ENCODE peak calls at places on chromosomes 5 and 9, in six cellular contexts. X is nucleus accumbens; F is HepG2; O is fibroblast of mammary gland; A is activated T-cell treated with anti-CD3 and anti-CD28 coated beads, Interleukin-2, amount 50 U/mL, for 1 hour; L is A549. M is an unnamed sample.

GRCh38 chr5:16889203-16889971 is 46.7 kb downstream of the MYO10 start:
- DNase-seq in F (no peak), A (no peak), L (no peak), X (no peak), O (peak), M (no peak)

GRCh38 chr5:95704150-95704549 is 21.4 kb upstream of the SPATA9 start:
- DNase-seq in A (no peak), F (no peak), X (no peak), L (no peak), O (no peak), M (no peak)

GRCh38 chr9:134564431-134565170 is 77.0 kb upstream of the COL5A1 start:
- DNase-seq in F (no peak), O (peak), A (no peak), X (no peak), L (no peak), M (no peak)

GRCh38 chr9:134562146-134562753 is 79.4 kb upstream of the COL5A1 start:
- DNase-seq in X (no peak), L (no peak), F (no peak), O (no peak), A (no peak), M (no peak)

GRCh38 chr9:26746357-26747072 is 146.1 kb downstream of the CAAP1 start:
- DNase-seq in L (peak), X (no peak), F (peak), O (peak), A (no peak), M (no peak)

GRCh38 chr9:83199240-83199639 is 136.3 kb upstream of the RASEF start:
- DNase-seq in F (peak), O (peak), A (no peak), L (peak), X (no peak), M (no peak)

GRCh38 chr9:78972303-78973002 is 599.3 kb upstream of the TLE4 start:
- DNase-seq in O (no peak), X (no peak), A (no peak), L (no peak), F (no peak), M (no peak)

GRCh38 chr9:124621371-124622328 is 114.5 kb upstream of the NR5A1 start:
- DNase-seq in O (peak), X (no peak), A (no peak), F (no peak), L (no peak), M (no peak)

GRCh38 chr5:59709833-59710232 is 183.7 kb downstream of the PDE4D start:
- DNase-seq in F (no peak), A (no peak), O (peak), L (no peak), X (no peak), M (no peak)

GRCh38 chr5:179497636-179498365 is 52.6 kb upstream of the RUFY1 start:
- DNase-seq in O (no peak), F (no peak), L (no peak), A (no peak), X (no peak), M (no peak)

GRCh38 chr5:87155076-87155475 is 112.6 kb upstream of the RASA1 start:
- DNase-seq in F (no peak), A (no peak), X (no peak), O (no peak), L (no peak), M (no peak)

GRCh38 chr5:3590253-3590966 is 5.2 kb upstream of the IRX1 start:
- DNase-seq in X (no peak), A (no peak), L (no peak), F (no peak), O (no peak), M (no peak)

GRCh38 chr5:115831163-115831768 is 10.1 kb downstream of the ATG12 start:
- DNase-seq in A (no peak), O (peak), L (peak), X (no peak), F (peak), M (no peak)

GRCh38 chr5:73674669-73675004 is 48.6 kb downstream of the ARHGEF28 start:
- DNase-seq in A (no peak), F (no peak), L (no peak), O (peak), X (no peak), M (no peak)

GRCh38 chr9:109239240-109239639 is 72.2 kb upstream of the FRRS1L start:
- DNase-seq in X (no peak), A (no peak), O (no peak), L (no peak), F (no peak), M (no peak)

GRCh38 chr9:131875828-131876485 is 136.1 kb upstream of the RAPGEF1 start:
- DNase-seq in A (no peak), F (no peak), L (no peak), X (no peak), O (peak), M (no peak)

GRCh38 chr5:129074903-129075302 is 19.6 kb upstream of the ISOC1 start:
- DNase-seq in O (peak), F (no peak), A (no peak), X (no peak), L (no peak), M (no peak)

GRCh38 chr5:137566118-137566541 is 67.0 kb upstream of the SPOCK1 start:
- DNase-seq in X (no peak), F (no peak), L (no peak), A (no peak), O (peak), M (no peak)

GRCh38 chr9:116060631-116061030 is 93.0 kb upstream of the PAPPA start:
- DNase-seq in A (no peak), O (no peak), X (no peak), L (no peak), F (no peak), M (no peak)

GRCh38 chr9:124908098-124908497 is 32.8 kb downstream of the GOLGA1 start:
- DNase-seq in O (no peak), A (no peak), L (no peak), X (no peak), F (no peak), M (no peak)

GRCh38 chr5:1544294-1545010 is 20.7 kb upstream of the LPCAT1 start:
- DNase-seq in X (no peak), O (no peak), L (no peak), F (no peak), A (no peak), M (peak)

GRCh38 chr9:133733074-133733408 is 5.1 kb downstream of the SARDH start:
- DNase-seq in A (no peak), X (no peak), L (no peak), F (no peak), O (no peak), M (no peak)

GRCh38 chr9:4320021-4320420 is 20.2 kb upstream of the GLIS3 start:
- DNase-seq in X (no peak), A (no peak), O (no peak), L (no peak), F (no peak), M (no peak)

GRCh38 chr5:6632324-6632930 is 417 bp downstream of the NSUN2 start:
- DNase-seq in O (no peak), F (peak), X (no peak), L (peak), A (no peak), M (peak)

GRCh38 chr9:34230556-34230955 is 51.7 kb downstream of the UBAP1 start:
- DNase-seq in X (no peak), F (no peak), O (no peak), A (no peak), L (no peak), M (no peak)

GRCh38 chr9:69801994-69802393 is 18.6 kb upstream of the CFAP95 start:
- DNase-seq in F (peak), A (no peak), L (no peak), X (no peak), O (peak), M (no peak)

GRCh38 chr5:84378420-84378819 is 6.3 kb downstream of the EDIL3 start:
- DNase-seq in F (no peak), L (no peak), X (no peak), A (no peak), O (peak), M (no peak)

GRCh38 chr5:13567819-13568218 is 376.7 kb downstream of the DNAH5 start:
- DNase-seq in O (peak), X (no peak), A (no peak), L (no peak), F (no peak), M (no peak)

GRCh38 chr5:92922231-92922967 is 658.6 kb downstream of the NR2F1-AS1 start:
- DNase-seq in X (no peak), O (no peak), A (no peak), F (peak), L (no peak), M (no peak)

GRCh38 chr5:143889986-143890385 is 78.0 kb downstream of the HMHB1 start:
- DNase-seq in O (peak), A (no peak), X (no peak), L (no peak), F (no peak), M (no peak)

GRCh38 chr5:74394543-74394923 is 246.0 kb downstream of the ENC1 start:
- DNase-seq in A (no peak), X (no peak), O (no peak), L (no peak), F (peak), M (no peak)

GRCh38 chr9:114852050-114852594 is 46.3 kb upstream of the TNFSF15 start:
- DNase-seq in L (no peak), A (no peak), F (no peak), X (no peak), O (peak), M (no peak)

GRCh38 chr9:37591775-37592107 is 656 bp downstream of the TOMM5 start:
- DNase-seq in A (no peak), F (no peak), O (no peak), X (no peak), L (no peak), M (no peak)

GRCh38 chr5:150582281-150582791 is 58.1 kb upstream of the SYNPO start:
- DNase-seq in L (no peak), O (peak), F (peak), A (no peak), X (no peak), M (peak)

GRCh38 chr9:128244443-128245226 is 31.2 kb downstream of the GOLGA2 start:
- DNase-seq in F (peak), L (no peak), X (no peak), A (no peak), O (peak), M (peak)

GRCh38 chr9:113541019-113541900 is 77.7 kb downstream of the RGS3 start:
- DNase-seq in A (no peak), O (peak), L (peak), F (peak), X (no peak), M (no peak)

GRCh38 chr9:97848582-97849237 is 4.3 kb upstream of the FOXE1 start:
- DNase-seq in O (no peak), F (no peak), L (no peak), X (no peak), A (no peak), M (no peak)

M was measured in Peyer's patch.